ENCODE peak calls at places on chromosomes 16 and 17, in seven cellular contexts. One of them, this sample, is unnamed.

GRCh38 chr16:57810197-57811024 is 8.1 kb upstream of the KIFC3 start:
- DNase-seq in mucosa of gallbladder: peak; percentile 93
- DNase-seq in Kasumi-1: peak; percentile 78
- DNase-seq in H4: peak; percentile 98
- DNase-seq in activated naive CD8-positive, alpha-beta T cell treated with anti-CD3 and anti-CD28 coated beads, Interleukin-2, amount 50 U/mL, for 24 hours: peak; percentile 73
- DNase-seq in HFF-Myc: no peak
- DNase-seq in HEK293T: no peak
- DNase-seq in this sample: peak; percentile 65

GRCh38 chr16:75916431-75916830 is 190.1 kb upstream of the CPHXL start:
- DNase-seq in HEK293T: no peak
- DNase-seq in H4: no peak
- DNase-seq in activated naive CD8-positive, alpha-beta T cell treated with anti-CD3 and anti-CD28 coated beads, Interleukin-2, amount 50 U/mL, for 24 hours: no peak
- DNase-seq in mucosa of gallbladder: no peak
- DNase-seq in Kasumi-1: no peak
- DNase-seq in HFF-Myc: no peak
- DNase-seq in this sample: no peak

GRCh38 chr17:62644487-62645173 is 17.2 kb downstream of the MRC2 start:
- DNase-seq in mucosa of gallbladder: no peak
- DNase-seq in HEK293T: peak; percentile 64
- DNase-seq in Kasumi-1: no peak
- DNase-seq in H4: no peak
- DNase-seq in HFF-Myc: no peak
- DNase-seq in activated naive CD8-positive, alpha-beta T cell treated with anti-CD3 and anti-CD28 coated beads, Interleukin-2, amount 50 U/mL, for 24 hours: no peak
- DNase-seq in this sample: no peak

GRCh38 chr17:40097931-40098845 is 2.2 kb downstream of the NR1D1 start:
- DNase-seq in HEK293T: no peak
- DNase-seq in mucosa of gallbladder: peak; percentile 86
- DNase-seq in H4: no peak
- DNase-seq in Kasumi-1: no peak
- DNase-seq in activated naive CD8-positive, alpha-beta T cell treated with anti-CD3 and anti-CD28 coated beads, Interleukin-2, amount 50 U/mL, for 24 hours: no peak
- DNase-seq in HFF-Myc: no peak
- DNase-seq in this sample: no peak

GRCh38 chr16:11003141-11003540 is 58.8 kb downstream of the CLEC16A start:
- DNase-seq in mucosa of gallbladder: no peak
- DNase-seq in H4: no peak
- DNase-seq in HFF-Myc: no peak
- DNase-seq in activated naive CD8-positive, alpha-beta T cell treated with anti-CD3 and anti-CD28 coated beads, Interleukin-2, amount 50 U/mL, for 24 hours: no peak
- DNase-seq in Kasumi-1: no peak
- DNase-seq in HEK293T: no peak
- DNase-seq in this sample: no peak

GRCh38 chr16:7921360-7921759 is 588.7 kb downstream of the RBFOX1 start:
- DNase-seq in activated naive CD8-positive, alpha-beta T cell treated with anti-CD3 and anti-CD28 coated beads, Interleukin-2, amount 50 U/mL, for 24 hours: no peak
- DNase-seq in Kasumi-1: no peak
- DNase-seq in HFF-Myc: no peak
- DNase-seq in HEK293T: no peak
- DNase-seq in mucosa of gallbladder: peak; percentile 19
- DNase-seq in H4: peak; percentile 23
- DNase-seq in this sample: no peak

GRCh38 chr17:82188001-82188961 is 24.4 kb downstream of the CCDC57 start:
- DNase-seq in H4: no peak
- DNase-seq in HFF-Myc: no peak
- DNase-seq in Kasumi-1: no peak
- DNase-seq in activated naive CD8-positive, alpha-beta T cell treated with anti-CD3 and anti-CD28 coated beads, Interleukin-2, amount 50 U/mL, for 24 hours: no peak
- DNase-seq in mucosa of gallbladder: peak; percentile 59
- DNase-seq in HEK293T: no peak
- DNase-seq in this sample: no peak

GRCh38 chr16:12876778-12877177 is 24.6 kb upstream of the SHISA9 start:
- DNase-seq in Kasumi-1: no peak
- DNase-seq in HFF-Myc: no peak
- DNase-seq in activated naive CD8-positive, alpha-beta T cell treated with anti-CD3 and anti-CD28 coated beads, Interleukin-2, amount 50 U/mL, for 24 hours: no peak
- DNase-seq in H4: peak; percentile 17
- DNase-seq in mucosa of gallbladder: no peak
- DNase-seq in HEK293T: no peak
- DNase-seq in this sample: no peak

GRCh38 chr17:60039096-60039495 is 39.6 kb downstream of the HEATR6 start:
- DNase-seq in mucosa of gallbladder: no peak
- DNase-seq in HEK293T: peak; percentile 21
- DNase-seq in activated naive CD8-positive, alpha-beta T cell treated with anti-CD3 and anti-CD28 coated beads, Interleukin-2, amount 50 U/mL, for 24 hours: no peak
- DNase-seq in Kasumi-1: no peak
- DNase-seq in H4: no peak
- DNase-seq in HFF-Myc: no peak
- DNase-seq in this sample: no peak

GRCh38 chr17:73883175-73883574 is 238.9 kb upstream of the SDK2 start:
- DNase-seq in HFF-Myc: no peak
- DNase-seq in H4: no peak
- DNase-seq in Kasumi-1: no peak
- DNase-seq in activated naive CD8-positive, alpha-beta T cell treated with anti-CD3 and anti-CD28 coated beads, Interleukin-2, amount 50 U/mL, for 24 hours: no peak
- DNase-seq in mucosa of gallbladder: no peak
- DNase-seq in HEK293T: no peak
- DNase-seq in this sample: no peak

This sample was measured in T-helper 17 cell.